ENCODE peak calls at places on chromosomes 3 and 15, in four cellular contexts. F is GDM1; X is COR-L47; E is naive thymus-derived CD4-positive, alpha-beta T cell. C is an unnamed sample.

GRCh38 chr3:160226026-160226739 is 961 bp downstream of the C3orf80 start:
- DNase-seq in X (peak; percentile 17), E (peak; percentile 9), F (no peak), C (peak; percentile 43)

GRCh38 chr15:62896969-62897486 is 145.5 kb upstream of the TPM1 start:
- DNase-seq in F (no peak), E (no peak), X (no peak), C (peak; percentile 95)

GRCh38 chr3:195114026-195114425 is 156.9 kb downstream of the XXYLT1 start:
- DNase-seq in F (no peak), X (no peak), E (no peak), C (no peak)

GRCh38 chr3:36648241-36649034 is 115.9 kb downstream of the DCLK3 start:
- DNase-seq in F (no peak), E (no peak), X (no peak), C (no peak)

GRCh38 chr3:131917006-131917405 is 117.8 kb downstream of the CPNE4 start:
- DNase-seq in F (no peak), E (no peak), X (no peak), C (no peak)

GRCh38 chr3:18111702-18112311 is 313.3 kb downstream of the SATB1 start:
- DNase-seq in X (peak; percentile 38), E (no peak), F (peak; percentile 54), C (no peak)

GRCh38 chr15:60392986-60393811 is 4.6 kb downstream of the ANXA2 start:
- DNase-seq in E (no peak), X (peak; percentile 53), F (no peak), C (peak; percentile 80)

GRCh38 chr15:73637527-73637926 is 4.3 kb upstream of the NPTN start:
- DNase-seq in E (no peak), X (no peak), F (no peak), C (no peak)

GRCh38 chr3:189937302-189938255 is 183.1 kb downstream of the P3H2 start:
- DNase-seq in F (no peak), X (no peak), E (no peak), C (no peak)

GRCh38 chr3:185976977-185977678 is 39.3 kb upstream of the TRA2B start:
- DNase-seq in F (peak; percentile 69), X (peak; percentile 53), E (peak; percentile 77), C (peak; percentile 77)

GRCh38 chr3:8491750-8492149 is 9.9 kb upstream of the LMCD1 start:
- DNase-seq in E (no peak), X (no peak), F (no peak), C (no peak)

GRCh38 chr15:60620707-60621106 is 141.8 kb upstream of the ICE2 start:
- DNase-seq in E (no peak), X (no peak), F (no peak), C (peak; percentile 47)

GRCh38 chr3:123314409-123315270 is 112.9 kb downstream of the SEC22A start:
- DNase-seq in E (no peak), F (no peak), X (peak; percentile 98), C (no peak)

GRCh38 chr3:792651-793050 is 300.2 kb upstream of the CNTN6 start:
- DNase-seq in F (no peak), X (no peak), E (no peak), C (no peak)

GRCh38 chr15:79965836-79966630 is 5.0 kb downstream of the BCL2A1 start:
- DNase-seq in F (no peak), E (no peak), X (no peak), C (no peak)

GRCh38 chr3:127608362-127608718 is 10.1 kb downstream of the MCM2 start:
- DNase-seq in X (no peak), E (no peak), F (no peak), C (no peak)

GRCh38 chr15:59501531-59502113 is 63.6 kb downstream of the FAM81A start:
- DNase-seq in X (peak; percentile 35), F (no peak), E (no peak), C (no peak)

GRCh38 chr3:51380601-51381332 is 4.3 kb upstream of the MANF start:
- DNase-seq in F (no peak), E (no peak), X (no peak), C (no peak)

GRCh38 chr15:60062826-60063225 is 58.7 kb downstream of the FOXB1 start:
- DNase-seq in X (no peak), F (no peak), E (no peak), C (no peak)

GRCh38 chr3:51371943-51372557 is 13.0 kb upstream of the MANF start:
- DNase-seq in X (peak; percentile 18), F (no peak), E (peak; percentile 51), C (peak; percentile 66)

GRCh38 chr3:62723636-62724217 is 151.5 kb downstream of the CADPS start:
- DNase-seq in F (no peak), X (no peak), E (no peak), C (no peak)

GRCh38 chr3:129461022-129461421 is 21.0 kb downstream of the IFT122 start:
- DNase-seq in E (no peak), F (no peak), X (no peak), C (no peak)

GRCh38 chr3:61715886-61716527 is 154.6 kb downstream of the PTPRG start:
- DNase-seq in E (no peak), X (no peak), F (no peak), C (no peak)

GRCh38 chr3:172272699-172273098 is 175.6 kb downstream of the GHSR start:
- DNase-seq in F (no peak), E (no peak), X (no peak), C (no peak)

GRCh38 chr3:44509985-44510360 is 32.5 kb upstream of the ZNF445 start:
- DNase-seq in E (no peak), X (peak; percentile 0), F (no peak), C (no peak)

GRCh38 chr15:28935316-28935715 is 49.5 kb downstream of the APBA2 start:
- DNase-seq in E (peak; percentile 45), X (no peak), F (no peak), C (no peak)

GRCh38 chr3:197353001-197353866 is 54.8 kb upstream of the DLG1 start:
- DNase-seq in X (no peak), E (no peak), F (no peak), C (no peak)

C was measured in ureter.